ENCODE peak calls at places on chromosomes 16 and 17, in five cellular contexts. H is HCT116, C is GM23338, N is GM12878, B is A549. O is an unnamed sample.

GRCh38 chr17:73950515-73950914 is 253.0 kb upstream of the RPL38 start:
- DNase-seq in N (no peak), B (no peak), C (peak), H (no peak), O (peak)

GRCh38 chr17:57549996-57550395 is 195.1 kb downstream of the CCDC182 start:
- DNase-seq in H (no peak), B (no peak), C (no peak), N (no peak), O (no peak)

GRCh38 chr16:4011225-4011939 is 104.9 kb downstream of the ADCY9 start:
- DNase-seq in H (no peak), N (no peak), B (no peak), C (peak), O (no peak)

GRCh38 chr16:1745181-1745899 is 26.0 kb downstream of the NME3 start:
- DNase-seq in C (no peak), H (no peak), N (no peak), B (no peak), O (no peak)

GRCh38 chr16:31395647-31396046 is 2.5 kb downstream of the ITGAD start:
- DNase-seq in C (no peak), N (no peak), B (no peak), H (no peak), O (no peak)

GRCh38 chr17:63950940-63951907 is 19.1 kb upstream of the CD79B start:
- DNase-seq in B (peak), H (peak), C (peak), N (no peak), O (peak)

GRCh38 chr17:60086822-60087591 is 8.3 kb upstream of the HEATR6 start:
- DNase-seq in H (no peak), N (no peak), C (no peak), B (no peak), O (no peak)

GRCh38 chr17:21019976-21020575 is 22.7 kb downstream of the USP22 start:
- DNase-seq in H (no peak), N (no peak), C (peak), B (no peak), O (no peak)

GRCh38 chr16:89581861-89582563 is 6.5 kb downstream of the CPNE7 start:
- DNase-seq in B (no peak), H (no peak), N (no peak), C (no peak), O (peak)

GRCh38 chr16:76583466-76583865 is 306.3 kb downstream of the CNTNAP4 start:
- DNase-seq in N (no peak), C (no peak), H (no peak), B (no peak), O (no peak)

GRCh38 chr17:78534492-78535284 is 42.5 kb downstream of the DNAH17 start:
- DNase-seq in N (no peak), C (no peak), H (no peak), B (no peak), O (no peak)

GRCh38 chr17:72518810-72519597 is 398.2 kb downstream of the SOX9 start:
- DNase-seq in H (no peak), B (peak), N (no peak), C (no peak), O (peak)

GRCh38 chr16:83808573-83809014 is 816 bp downstream of the HSBP1 start:
- DNase-seq in N (no peak), C (no peak), B (no peak), H (no peak), O (no peak)

GRCh38 chr17:19238167-19238505 is 970 bp downstream of the EPN2 start:
- DNase-seq in H (no peak), N (no peak), B (peak), C (peak), O (no peak)

GRCh38 chr17:48587276-48588073 is 2.6 kb downstream of the HOXB3 start:
- DNase-seq in C (no peak), N (no peak), B (no peak), H (no peak), O (no peak)

GRCh38 chr17:14295676-14296075 is 5.2 kb upstream of the HS3ST3B1 start:
- DNase-seq in H (no peak), C (no peak), N (no peak), B (no peak), O (no peak)

GRCh38 chr17:76597156-76598003 is 11.7 kb upstream of the ST6GALNAC2 start:
- DNase-seq in C (no peak), N (peak), B (no peak), H (no peak), O (peak)

GRCh38 chr17:1639549-1639948 is 6.0 kb downstream of the SCARF1 start:
- DNase-seq in B (no peak), N (no peak), C (no peak), H (no peak), O (no peak)

GRCh38 chr17:36092228-36092627 is 2.3 kb upstream of the CCL3 start:
- DNase-seq in N (peak), B (no peak), H (no peak), C (no peak), O (no peak)

GRCh38 chr17:77725851-77726250 is 232.7 kb upstream of the TNRC6C start:
- DNase-seq in H (no peak), C (no peak), N (no peak), B (no peak), O (no peak)

GRCh38 chr16:66287416-66287815 is 79.1 kb upstream of the CDH5 start:
- DNase-seq in C (no peak), H (no peak), N (no peak), B (no peak), O (no peak)

GRCh38 chr17:42647778-42648177 is 11.3 kb upstream of the TUBG2 start:
- DNase-seq in C (no peak), H (no peak), B (no peak), N (peak), O (no peak)

GRCh38 chr17:55366020-55366481 is 55.6 kb downstream of the MMD start:
- DNase-seq in B (no peak), H (no peak), C (no peak), N (no peak), O (no peak)

GRCh38 chr17:79427621-79428539 is 183.0 kb downstream of the RBFOX3 start:
- DNase-seq in B (no peak), N (no peak), C (no peak), H (no peak), O (no peak)

GRCh38 chr16:15435216-15435864 is 952 bp downstream of the BMERB1 start:
- DNase-seq in H (no peak), B (no peak), C (peak), N (no peak), O (no peak)

GRCh38 chr16:9904526-9904925 is 277.7 kb downstream of the GRIN2A start:
- DNase-seq in H (no peak), C (no peak), B (no peak), N (no peak), O (no peak)

GRCh38 chr16:9909072-9909471 is 273.2 kb downstream of the GRIN2A start:
- DNase-seq in H (no peak), B (no peak), C (no peak), N (no peak), O (no peak)

GRCh38 chr16:9911231-9911630 is 271.0 kb downstream of the GRIN2A start:
- DNase-seq in N (no peak), B (no peak), H (no peak), C (no peak), O (no peak)

GRCh38 chr16:9908613-9909012 is 273.6 kb downstream of the GRIN2A start:
- DNase-seq in N (no peak), C (no peak), H (no peak), B (no peak), O (no peak)

DNA sequence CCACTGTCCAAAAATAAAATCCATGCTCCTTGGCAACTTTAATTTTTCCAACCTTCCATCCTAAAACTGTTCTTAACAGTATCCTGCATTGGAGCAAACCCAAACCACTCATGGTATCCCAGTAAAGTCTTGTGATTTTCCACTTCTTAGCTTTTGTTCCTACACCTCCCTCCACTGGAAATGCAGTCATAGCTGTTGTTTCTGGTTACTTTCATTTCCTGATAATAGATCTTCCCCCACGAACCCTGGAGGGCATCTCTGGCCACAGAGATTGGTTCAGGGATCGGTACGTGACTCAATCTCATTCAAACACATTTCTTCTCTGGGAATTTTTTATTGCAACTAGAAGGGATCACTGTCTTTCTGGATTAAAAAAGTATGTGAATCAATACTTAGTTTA is 276.0 kb downstream of the GRIN2A start:
- DNase-seq in N (no peak), C (no peak), H (no peak), B (no peak), O (no peak)
- TF ChIP-seq REST in N (no peak), C (no peak), H (no peak), B (no peak), O (no peak)

GRCh38 chr17:62705116-62705515 is 77.6 kb downstream of the MRC2 start:
- DNase-seq in H (no peak), N (no peak), C (no peak), B (no peak), O (no peak)

GRCh38 chr17:62703269-62703775 is 75.9 kb downstream of the MRC2 start:
- DNase-seq in N (no peak), C (no peak), B (peak), H (no peak), O (no peak)

GRCh38 chr17:62703776-62704380 is 76.4 kb downstream of the MRC2 start:
- DNase-seq in H (no peak), B (peak), N (no peak), C (peak), O (no peak)

GRCh38 chr17:62705781-62706597 is 78.5 kb downstream of the MRC2 start:
- DNase-seq in C (peak), B (no peak), H (no peak), N (no peak), O (no peak)

DNA sequence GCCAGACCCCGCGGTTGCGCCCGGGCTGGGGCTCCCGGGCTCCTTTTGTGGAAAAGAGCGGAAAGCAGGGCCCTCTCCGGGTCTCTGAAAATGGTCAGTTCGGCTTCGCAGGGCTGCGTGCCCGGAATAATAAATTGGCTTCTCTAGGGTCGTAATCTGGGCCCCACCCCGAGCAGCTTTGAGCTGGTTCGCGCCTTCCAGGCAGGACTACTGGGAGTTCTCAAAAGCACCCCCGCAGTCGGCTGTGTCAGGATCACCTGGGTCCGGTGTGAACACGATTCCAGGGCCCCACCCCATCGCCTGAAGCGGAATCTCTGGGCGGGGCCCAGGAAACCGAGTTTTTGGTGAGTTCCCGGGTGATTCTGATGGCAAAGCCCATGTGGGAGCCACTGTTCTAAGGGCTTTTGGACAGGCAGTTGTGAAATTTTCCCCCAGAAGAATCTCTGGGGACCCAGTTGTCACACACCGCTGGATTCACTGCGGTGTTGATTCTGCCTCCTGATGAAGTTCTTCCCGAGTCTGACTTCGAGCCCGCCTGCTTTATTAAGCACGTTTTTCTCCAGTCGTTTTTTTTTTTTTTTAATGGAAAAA is 77.0 kb downstream of the MRC2 start:
- DNase-seq in H (no peak), C (peak), B (peak), N (no peak), O (no peak)
- TF ChIP-seq REST in H (no peak), C (no peak), B (no peak), N (no peak), O (no peak)

DNA sequence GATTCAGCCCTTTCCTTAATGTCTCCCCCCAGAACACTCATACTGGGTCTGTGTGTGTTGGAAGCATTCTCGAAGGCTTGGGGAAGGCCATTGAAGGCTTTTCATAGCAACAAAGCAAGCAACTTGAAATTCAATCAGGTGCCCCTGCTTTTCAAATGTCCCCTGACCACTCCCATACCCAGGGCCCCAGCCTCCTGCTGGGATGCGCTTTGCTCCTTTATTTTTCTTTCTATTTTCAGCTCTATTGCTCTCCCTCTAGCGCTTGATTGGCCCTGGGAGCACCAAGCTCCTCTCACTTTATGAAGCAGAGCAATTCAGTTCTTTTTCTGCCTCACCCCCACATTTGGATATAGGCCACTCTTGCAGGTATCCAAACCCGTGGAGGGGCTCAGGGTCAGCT is 92.0 kb downstream of the WSCD1 start:
- DNase-seq in B (no peak), C (peak), N (no peak), H (no peak), O (no peak)
- TF ChIP-seq REST in B (no peak), C (no peak), N (no peak), H (no peak), O (no peak)

GRCh38 chr17:80868022-80868609 is 123.5 kb upstream of the CHMP6 start:
- DNase-seq in C (no peak), H (no peak), B (no peak), N (no peak), O (no peak)
- TF ChIP-seq REST in C (no peak), H (no peak), B (no peak), N (no peak), O (no peak)

GRCh38 chr16:17607624-17608023 is 136.9 kb upstream of the XYLT1 start:
- DNase-seq in B (no peak), C (no peak), H (no peak), N (no peak), O (no peak)
- TF ChIP-seq REST in B (no peak), C (no peak), H (no peak), N (no peak), O (no peak)

DNA sequence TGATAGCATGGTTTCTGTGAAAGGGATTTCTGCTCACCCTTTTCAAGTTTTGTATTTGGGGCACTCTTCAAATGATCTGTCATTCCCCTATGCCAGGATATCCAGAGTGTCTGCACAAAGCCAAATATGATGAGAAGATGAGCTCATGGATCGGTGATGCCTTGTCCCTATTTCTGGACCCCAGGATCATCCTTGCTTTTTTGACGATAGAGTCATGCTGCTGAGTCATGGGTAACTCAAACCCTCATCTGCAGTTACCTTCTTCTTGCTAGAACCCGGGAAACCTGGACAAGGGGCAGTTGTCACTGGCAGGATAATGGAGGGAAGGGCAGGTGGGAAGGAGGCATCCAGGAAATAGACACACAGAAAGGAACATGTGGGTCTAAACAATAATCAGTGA is 17.8 kb upstream of the MAPT start:
- DNase-seq in N (no peak), B (no peak), C (no peak), H (no peak), O (no peak)
- TF ChIP-seq REST in N (no peak), B (no peak), C (no peak), H (no peak), O (no peak)

GRCh38 chr16:85595299-85595661 is 17.8 kb upstream of the GSE1 start:
- DNase-seq in C (no peak), N (no peak), B (no peak), H (no peak), O (no peak)

GRCh38 chr16:85593503-85594195 is 19.5 kb upstream of the GSE1 start:
- DNase-seq in N (no peak), B (no peak), C (no peak), H (no peak), O (no peak)

GRCh38 chr16:85592700-85593502 is 20.2 kb upstream of the GSE1 start:
- DNase-seq in H (no peak), B (no peak), C (no peak), N (no peak), O (no peak)

GRCh38 chr16:85595812-85596495 is 17.2 kb upstream of the GSE1 start:
- DNase-seq in C (no peak), B (no peak), H (no peak), N (no peak), O (no peak)

DNA sequence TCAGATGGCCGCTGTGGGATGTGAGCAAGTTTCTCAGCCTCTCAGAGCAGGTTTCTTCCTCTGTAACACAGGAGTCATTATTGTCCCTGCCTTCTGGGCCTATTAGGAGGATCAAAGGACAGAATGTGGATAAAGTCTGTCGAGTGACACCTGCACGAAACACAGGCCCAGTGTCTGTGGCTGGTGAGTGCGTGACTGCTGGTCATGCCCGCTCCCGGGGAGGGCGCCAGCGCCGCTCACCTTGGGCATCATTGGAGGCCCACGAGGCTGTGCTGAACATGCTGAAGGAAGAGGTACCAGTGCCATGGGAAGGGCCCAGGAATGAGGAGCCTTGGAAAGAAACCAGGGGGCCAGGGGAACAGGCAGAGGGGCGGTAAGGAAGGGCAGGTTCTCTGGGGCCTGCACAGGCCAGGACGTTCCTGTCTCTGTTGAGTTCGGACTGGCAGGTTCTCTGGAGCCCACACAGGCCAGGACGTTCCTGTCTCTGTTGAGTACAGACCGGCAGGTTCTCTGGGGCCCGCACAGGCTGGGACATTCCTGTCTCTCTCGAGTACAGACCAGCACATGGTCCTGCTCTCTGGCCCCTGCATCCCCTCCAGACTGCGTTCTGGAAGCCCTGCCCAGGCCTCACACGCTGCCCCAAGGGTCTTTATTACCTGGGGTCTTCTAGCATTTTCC is 18.4 kb upstream of the GSE1 start:
- DNase-seq in C (no peak), H (no peak), B (no peak), N (no peak), O (no peak)
- TF ChIP-seq REST in C (no peak), H (no peak), B (no peak), N (no peak), O (no peak)